ENCODE peak calls at places on chromosomes 16 and 17, in six cellular contexts. C is left cardiac atrium, U is HuH-7, R is NCI-H2081, L is HTR-8/SVneo, K is hepatic stellate cell. B is an unnamed sample.

GRCh38 chr16:84638195-84638806 is 10.0 kb upstream of the KLHL36 start:
- DNase-seq in C (no peak), U (no peak), R (no peak), L (no peak), K (no peak), B (no peak)

GRCh38 chr16:1777375-1778199 is 4.7 kb upstream of the MRPS34 start:
- DNase-seq in C (peak), U (no peak), R (no peak), L (no peak), K (no peak), B (no peak)

GRCh38 chr16:20441221-20441620 is 10.1 kb upstream of the ACSM2A start:
- DNase-seq in C (no peak), U (no peak), R (no peak), L (no peak), K (no peak), B (no peak)

GRCh38 chr16:28163699-28164584 is 47.8 kb downstream of the XPO6 start:
- DNase-seq in C (no peak), U (no peak), R (no peak), L (no peak), K (no peak), B (peak)

GRCh38 chr17:45775148-45775547 is 9.0 kb upstream of the CRHR1 start:
- DNase-seq in C (no peak), U (no peak), R (peak), L (no peak), K (no peak), B (no peak)

GRCh38 chr17:31379796-31380195 is 11.7 kb upstream of the RAB11FIP4 start:
- DNase-seq in C (no peak), U (no peak), R (no peak), L (no peak), K (no peak), B (no peak)

GRCh38 chr17:17581509-17581908 is 10.0 kb downstream of the PEMT start:
- DNase-seq in C (no peak), U (no peak), R (no peak), L (no peak), K (no peak), B (no peak)

GRCh38 chr17:56823848-56824247 is 9.9 kb downstream of the C17orf67 start:
- DNase-seq in C (no peak), U (no peak), R (no peak), L (no peak), K (no peak), B (no peak)

GRCh38 chr16:90077757-90078593 is 844 bp upstream of the PRDM7 start:
- DNase-seq in C (no peak), U (peak), R (peak), L (no peak), K (peak), B (peak)

GRCh38 chr17:58307468-58308172 is 21.0 kb downstream of the TSPOAP1 start:
- DNase-seq in C (no peak), U (no peak), R (no peak), L (no peak), K (peak), B (no peak)

GRCh38 chr17:77724876-77725615 is 233.5 kb upstream of the TNRC6C start:
- DNase-seq in C (no peak), U (no peak), R (peak), L (no peak), K (no peak), B (no peak)

GRCh38 chr16:4273858-4274291 is 1.1 kb upstream of the TFAP4 start:
- DNase-seq in C (peak), U (peak), R (no peak), L (peak), K (peak), B (peak)

GRCh38 chr17:77184474-77184873 is 43.7 kb downstream of the SEC14L1 start:
- DNase-seq in C (no peak), U (no peak), R (no peak), L (no peak), K (no peak), B (peak)

GRCh38 chr17:30476726-30477082 is 504 bp upstream of the GOSR1 start:
- DNase-seq in C (no peak), U (peak), R (no peak), L (no peak), K (no peak), B (peak)

GRCh38 chr16:4316732-4317461 is 1.0 kb downstream of the GLIS2 start:
- DNase-seq in C (peak), U (no peak), R (peak), L (peak), K (no peak), B (peak)